ENCODE peak calls at places on chromosomes 4 and X, in five cellular contexts. C is stimulated activated CD4-positive, alpha-beta T cell treated with anti-CD3 and anti-CD28 coated beads, Interleukin-1b, Interleukin-23, amount 100 ng/mL, for 24 hours; M is activated T-helper 1 cell treated with Interleukin-2 at 50 U/mL for 16 hours; G is OCI-LY7; W is activated CD4-positive, alpha-beta T cell treated with anti-CD3 and anti-CD28 coated beads, Interleukin-2, amount 50 U/mL, for 4 hours. D is an unnamed sample.

GRCh38 chr4:185914583-185915199 is 102.7 kb upstream of the SORBS2 start:
- DNase-seq in C (no peak), M (no peak), G (no peak), W (no peak), D (no peak)

GRCh38 chr4:188262464-188262863 is 123.2 kb downstream of the TRIML1 start:
- DNase-seq in C (no peak), M (no peak), G (no peak), W (no peak), D (no peak)

GRCh38 chrX:105488731-105489130 is 268.2 kb upstream of the TEX13A start:
- DNase-seq in C (no peak), M (no peak), G (no peak), W (no peak), D (no peak)

GRCh38 chr4:2244947-2245786 is 3.2 kb upstream of the HAUS3 start:
- DNase-seq in C (no peak), M (no peak), G (no peak), W (no peak), D (no peak)

GRCh38 chr4:89137695-89138094 is 26.4 kb downstream of the TIGD2 start:
- DNase-seq in C (no peak), M (no peak), G (no peak), W (no peak), D (no peak)

GRCh38 chr4:27701563-27701962 is 840.9 kb downstream of the STIM2 start:
- DNase-seq in C (no peak), M (no peak), G (no peak), W (no peak), D (no peak)

GRCh38 chr4:182212211-182212761 is 30.9 kb upstream of the TENM3 start:
- DNase-seq in C (no peak), M (no peak), G (no peak), W (no peak), D (no peak)

GRCh38 chrX:6228720-6229119 is at the start of gene NLGN4X:
- DNase-seq in C (no peak), M (no peak), G (no peak), W (no peak), D (no peak)

GRCh38 chr4:47668810-47669408 is 169.0 kb downstream of the CORIN start:
- DNase-seq in C (no peak), M (no peak), G (peak), W (no peak), D (no peak)

GRCh38 chr4:98046665-98047064 is 96.6 kb downstream of the STPG2 start:
- DNase-seq in C (no peak), M (no peak), G (no peak), W (no peak), D (no peak)

GRCh38 chrX:40095588-40096394 is 2.0 kb downstream of the BCOR start:
- DNase-seq in C (no peak), M (no peak), G (peak), W (no peak), D (no peak)

GRCh38 chr4:71411976-71412375 is 73.2 kb downstream of the SLC4A4 start:
- DNase-seq in C (no peak), M (no peak), G (no peak), W (no peak), D (no peak)

GRCh38 chr4:121016630-121017029 is 55.7 kb downstream of the NDNF start:
- DNase-seq in C (no peak), M (no peak), G (no peak), W (no peak), D (no peak)

GRCh38 chr4:6560416-6561172 is 14.4 kb upstream of the MAN2B2 start:
- DNase-seq in C (no peak), M (no peak), G (no peak), W (no peak), D (no peak)

GRCh38 chr4:5134620-5135019 is 83.3 kb downstream of the STK32B start:
- DNase-seq in C (no peak), M (no peak), G (no peak), W (no peak), D (no peak)

GRCh38 chrX:48781705-48782104 is 4.7 kb upstream of the GATA1 start:
- DNase-seq in C (no peak), M (no peak), G (no peak), W (no peak), D (no peak)

D was measured in SW 1271.